ENCODE peak calls at places on chromosomes 4 and X, in eight cellular contexts. Y is iris pigment epithelial cell; L is stromal cell of bone marrow; Z is lower leg skin; T is left cardiac atrium; K is activated T-cell treated with anti-CD3 and anti-CD28 coated beads, Interleukin-2, amount 50 U/mL, for 48 hours; R is epithelial cell of esophagus; U is stimulated activated naive B cell treated with anti-CD40 and anti-IgM and Interleukin-4, amounts not matched to agents 10 μg/mL and 1 μg/mL and 100 μg/mL, for 72 hours. S is an unnamed sample.

GRCh38 chrX:43456056-43456455 is 200.0 kb upstream of the MAOA start:
- DNase-seq in R (no peak), Z (no peak), L (no peak), Y (no peak), U (no peak), T (no peak), K (no peak), S (no peak)

GRCh38 chrX:154378059-154378798 is 866 bp upstream of the EMD start:
- DNase-seq in R (peak), U (peak), T (peak), Z (peak), Y (no peak), L (no peak), K (peak), S (peak)

GRCh38 chrX:39427492-39428289 is 626.4 kb downstream of the MID1IP1 start:
- DNase-seq in U (no peak), K (peak), T (no peak), R (peak), Y (peak), Z (no peak), L (peak), S (no peak)

GRCh38 chr4:64079316-64079715 is 329.9 kb downstream of the TECRL start:
- DNase-seq in K (no peak), Y (no peak), Z (no peak), L (no peak), U (no peak), R (peak), T (no peak), S (no peak)

GRCh38 chr4:73869130-73870055 is at the start of gene CXCL1:
- DNase-seq in Y (peak), R (peak), T (peak), Z (no peak), U (no peak), K (no peak), L (no peak), S (no peak)

GRCh38 chr4:181524455-181524854 is 718.7 kb upstream of the TENM3 start:
- DNase-seq in R (no peak), Z (no peak), U (no peak), K (no peak), Y (no peak), L (no peak), T (no peak), S (no peak)

GRCh38 chr4:64533637-64534036 is 124.4 kb upstream of the TECRL start:
- DNase-seq in L (no peak), R (no peak), Z (no peak), T (no peak), K (no peak), Y (no peak), U (no peak), S (no peak)

GRCh38 chr4:18722748-18723191 is 701.2 kb upstream of the LCORL start:
- DNase-seq in U (no peak), L (no peak), Y (no peak), R (no peak), T (no peak), K (no peak), Z (no peak), S (no peak)

GRCh38 chrX:76802698-76803097 is 375.2 kb downstream of the MAGEE1 start:
- DNase-seq in L (no peak), R (peak), Z (no peak), T (no peak), K (no peak), U (no peak), Y (peak), S (no peak)

GRCh38 chr4:107548211-107548905 is 171.7 kb downstream of the PAPSS1 start:
- DNase-seq in K (no peak), L (no peak), Z (no peak), U (no peak), Y (peak), R (peak), T (no peak), S (no peak)

GRCh38 chrX:25025615-25026014 is 9.8 kb upstream of the ARX start:
- DNase-seq in T (no peak), Z (no peak), L (no peak), R (peak), Y (no peak), K (no peak), U (no peak), S (no peak)

GRCh38 chrX:39144323-39144722 is 343.1 kb downstream of the MID1IP1 start:
- DNase-seq in Z (no peak), Y (no peak), T (no peak), K (no peak), L (no peak), R (peak), U (no peak), S (no peak)

GRCh38 chr4:187485676-187486075 is 509.9 kb upstream of the ZFP42 start:
- DNase-seq in R (no peak), L (no peak), T (no peak), Y (no peak), K (no peak), Z (peak), U (no peak), S (no peak)

GRCh38 chr4:31021008-31021407 is 300.8 kb downstream of the PCDH7 start:
- DNase-seq in Y (no peak), K (no peak), U (no peak), L (no peak), T (no peak), R (no peak), Z (no peak), S (no peak)

GRCh38 chr4:22500831-22501714 is 14.8 kb downstream of the ADGRA3 start:
- DNase-seq in U (no peak), R (peak), L (no peak), Z (no peak), K (no peak), Y (peak), T (no peak), S (no peak)

GRCh38 chr4:101205878-101206277 is 141.4 kb downstream of the PPP3CA start:
- DNase-seq in Z (no peak), Y (peak), L (peak), T (no peak), K (peak), R (peak), U (peak), S (peak)

GRCh38 chrX:110310896-110311295 is 7.0 kb downstream of the AMMECR1 start:
- DNase-seq in Y (peak), L (no peak), R (peak), T (no peak), U (no peak), Z (no peak), K (peak), S (peak)

GRCh38 chr4:122921971-122922876 is at the start of gene NUDT6:
- DNase-seq in R (peak), Y (peak), Z (peak), L (peak), U (peak), T (peak), K (peak), S (peak)

GRCh38 chr4:185532327-185532726 is 3.0 kb downstream of the PDLIM3 start:
- DNase-seq in R (no peak), Y (no peak), L (no peak), Z (no peak), T (peak), U (no peak), K (no peak), S (no peak)

GRCh38 chrX:22338740-22339139 is 66.0 kb downstream of the CBLL2 start:
- DNase-seq in Z (no peak), U (no peak), K (no peak), R (peak), L (no peak), Y (peak), T (no peak), S (no peak)

GRCh38 chr4:183876268-183876934 is 28.7 kb upstream of the STOX2 start:
- DNase-seq in T (peak), L (peak), Z (peak), Y (peak), K (no peak), R (peak), U (no peak), S (no peak)

GRCh38 chrX:119228506-119229290 is 7.4 kb upstream of the PGRMC1 start:
- DNase-seq in K (no peak), Y (peak), L (peak), T (no peak), R (peak), Z (no peak), U (no peak), S (no peak)

GRCh38 chrX:145613894-145614293 is 203.7 kb upstream of the SLITRK2 start:
- DNase-seq in T (no peak), Y (no peak), R (peak), Z (no peak), U (no peak), L (no peak), K (no peak), S (no peak)

S was measured in GM10248.